ENCODE peak calls at places on chromosomes 12 and 14, in seven cellular contexts. P, W, K, L, Z, T and B are unnamed samples.

GRCh38 chr12:18706798-18707197 is 31.0 kb downstream of the PLCZ1 start:
- DNase-seq in W (no peak), Z (no peak), L (no peak), K (no peak), T (no peak), P (no peak), B (no peak)

GRCh38 chr14:94132285-94132887 is 3.0 kb upstream of the IFI27L2 start:
- DNase-seq in L (peak), P (no peak), K (no peak), T (peak), W (no peak), Z (peak), B (peak)

GRCh38 chr12:11685716-11686115 is 36.2 kb downstream of the ETV6 start:
- DNase-seq in W (no peak), K (no peak), L (no peak), Z (no peak), T (no peak), P (no peak), B (no peak)

GRCh38 chr12:120583478-120584030 is 2.4 kb upstream of the POP5 start:
- DNase-seq in L (peak), K (peak), W (peak), Z (peak), T (peak), P (peak), B (peak)

GRCh38 chr14:55127491-55127951 is 1.5 kb upstream of the LGALS3 start:
- DNase-seq in Z (no peak), W (no peak), P (no peak), L (no peak), T (no peak), K (no peak), B (no peak)

GRCh38 chr12:47818701-47819543 is 781 bp downstream of the HDAC7 start:
- DNase-seq in L (no peak), Z (no peak), K (peak), W (peak), P (peak), T (peak), B (peak)

GRCh38 chr14:54554401-54554800 is 12.5 kb upstream of the SAMD4A start:
- DNase-seq in P (no peak), L (no peak), W (no peak), T (no peak), K (no peak), Z (no peak), B (no peak)

GRCh38 chr14:64114166-64114565 is 180.0 kb downstream of the ESR2 start:
- DNase-seq in W (no peak), Z (no peak), T (no peak), K (no peak), L (no peak), P (no peak), B (no peak)

GRCh38 chr14:45641541-45641940 is 388.5 kb upstream of the MIS18BP1 start:
- DNase-seq in T (no peak), K (no peak), W (no peak), Z (no peak), L (no peak), P (no peak), B (no peak)

GRCh38 chr12:42163913-42164312 is 19.2 kb upstream of the GXYLT1 start:
- DNase-seq in P (no peak), W (no peak), K (no peak), T (no peak), L (no peak), Z (no peak), B (no peak)

GRCh38 chr12:115323223-115323905 is 639.4 kb upstream of the TBX3 start:
- DNase-seq in Z (peak), P (no peak), W (no peak), L (no peak), T (no peak), K (no peak), B (no peak)

GRCh38 chr12:16607895-16608294 is 1.9 kb upstream of the LMO3 start:
- DNase-seq in W (no peak), Z (no peak), P (no peak), L (no peak), T (no peak), K (no peak), B (no peak)

GRCh38 chr14:92244805-92245204 is 78.2 kb upstream of the SLC24A4 start:
- DNase-seq in Z (no peak), L (no peak), K (no peak), W (no peak), P (no peak), T (no peak), B (no peak)

GRCh38 chr12:124496584-124496983 is 70.8 kb downstream of the NCOR2 start:
- DNase-seq in L (no peak), K (no peak), T (peak), P (no peak), W (no peak), Z (no peak), B (no peak)

GRCh38 chr12:119115296-119115905 is 63.3 kb upstream of the HSPB8 start:
- DNase-seq in Z (peak), W (no peak), T (peak), L (no peak), K (peak), P (no peak), B (peak)

GRCh38 chr12:7354521-7354920 is 50.6 kb downstream of the ACSM4 start:
- DNase-seq in Z (no peak), T (no peak), L (no peak), P (no peak), W (no peak), K (no peak), B (no peak)

GRCh38 chr12:116592116-116592637 is 33.0 kb downstream of the MAP1LC3B2 start:
- DNase-seq in Z (no peak), W (no peak), L (no peak), P (no peak), T (no peak), K (peak), B (no peak)

GRCh38 chr14:77892381-77892871 is 92.5 kb downstream of the ADCK1 start:
- DNase-seq in Z (no peak), L (no peak), P (no peak), W (no peak), K (no peak), T (no peak), B (no peak)

GRCh38 chr12:22188431-22188830 is 142.4 kb downstream of the CMAS start:
- DNase-seq in T (no peak), K (no peak), Z (no peak), W (no peak), L (no peak), P (no peak), B (no peak)

GRCh38 chr12:47899466-47899865 is 5.3 kb downstream of the VDR start:
- DNase-seq in L (no peak), T (no peak), P (no peak), K (no peak), W (no peak), Z (no peak), B (no peak)

GRCh38 chr14:34920339-34920738 is 45.2 kb upstream of the BAZ1A start:
- DNase-seq in W (no peak), T (no peak), P (no peak), L (no peak), Z (no peak), K (no peak), B (no peak)

GRCh38 chr12:85155791-85156190 is 119.6 kb downstream of the LRRIQ1 start:
- DNase-seq in Z (no peak), P (no peak), W (no peak), L (peak), T (peak), K (no peak), B (no peak)

GRCh38 chr12:106709068-106709511 is 65.4 kb upstream of the RIC8B start:
- DNase-seq in K (no peak), L (no peak), W (no peak), Z (no peak), T (peak), P (no peak), B (no peak)

GRCh38 chr14:93032301-93032929 is 83.3 kb downstream of the ITPK1 start:
- DNase-seq in L (no peak), K (no peak), P (no peak), Z (peak), W (no peak), T (no peak), B (no peak)

GRCh38 chr14:21071225-21072041 is 1.3 kb downstream of the ARHGEF40 start:
- DNase-seq in Z (peak), P (peak), T (peak), L (peak), W (peak), K (peak), B (peak)

GRCh38 chr14:75050852-75051555 is at the start of gene MLH3:
- DNase-seq in Z (no peak), P (peak), T (no peak), K (peak), L (peak), W (peak), B (peak)

GRCh38 chr12:83954939-83955601 is 957.5 kb downstream of the SLC6A15 start:
- DNase-seq in K (no peak), P (no peak), W (no peak), T (no peak), L (no peak), Z (no peak), B (no peak)

GRCh38 chr14:38290601-38291190 is 34.8 kb upstream of the CLEC14A start:
- DNase-seq in K (no peak), W (no peak), T (no peak), Z (peak), P (no peak), L (no peak), B (no peak)

GRCh38 chr14:65346895-65347294 is 65.6 kb upstream of the FUT8 start:
- DNase-seq in Z (no peak), T (no peak), W (no peak), L (no peak), P (no peak), K (no peak), B (no peak)

GRCh38 chr12:124618291-124618902 is 51.0 kb upstream of the NCOR2 start:
- DNase-seq in L (no peak), W (no peak), Z (no peak), P (no peak), K (no peak), T (no peak), B (no peak)

GRCh38 chr12:31591308-31591901 is 469 bp upstream of the DENND5B start:
- DNase-seq in T (peak), W (peak), L (peak), Z (no peak), K (no peak), P (no peak), B (peak)

GRCh38 chr12:41956353-41956752 is 188.3 kb downstream of the GXYLT1 start:
- DNase-seq in W (no peak), L (no peak), K (no peak), P (no peak), T (no peak), Z (no peak), B (no peak)

GRCh38 chr12:48925218-48925871 is at the start of gene FKBP11:
- DNase-seq in T (no peak), P (peak), K (peak), Z (no peak), L (no peak), W (no peak), B (peak)

GRCh38 chr12:85058339-85058738 is 22.2 kb downstream of the LRRIQ1 start:
- DNase-seq in T (no peak), K (no peak), L (no peak), W (no peak), P (no peak), Z (no peak), B (no peak)

GRCh38 chr12:98799411-98799810 is 154.3 kb downstream of the APAF1 start:
- DNase-seq in W (no peak), Z (no peak), K (no peak), L (no peak), P (no peak), T (no peak), B (no peak)

GRCh38 chr14:22918519-22918808 is 485 bp downstream of the RBM23 start:
- DNase-seq in K (no peak), L (peak), W (no peak), Z (no peak), P (no peak), T (no peak), B (no peak)

GRCh38 chr14:78022059-78022458 is 148.1 kb upstream of the NRXN3 start:
- DNase-seq in L (peak), P (no peak), T (peak), Z (peak), K (no peak), W (no peak), B (peak)

GRCh38 chr12:591571-592505 is 71.4 kb downstream of the NINJ2 start:
- DNase-seq in T (peak), W (no peak), K (no peak), Z (no peak), L (no peak), P (no peak), B (no peak)